ENCODE peak calls at places on chromosomes 4 and X, in six cellular contexts. V is left lung, Z is right atrium auricular region, X is Peyer's patch, B is heart left ventricle, W is fibroblast of lung. O is an unnamed sample.

GRCh38 chr4:51885371-51885770 is 42.4 kb downstream of the DCUN1D4 start:
- DNase-seq in V (no peak), Z (no peak), X (no peak), B (no peak), W (peak; percentile 32), O (peak; percentile 38)

GRCh38 chr4:26590639-26591038 is 6.8 kb downstream of the TBC1D19 start:
- DNase-seq in V (no peak), Z (no peak), X (no peak), B (no peak), W (no peak), O (peak; percentile 44)

GRCh38 chr4:25532579-25532978 is 123.1 kb upstream of the SLC34A2 start:
- DNase-seq in V (no peak), Z (no peak), X (no peak), B (no peak), W (no peak), O (no peak)

GRCh38 chrX:40849906-40850672 is 114.7 kb upstream of the MED14 start:
- DNase-seq in V (no peak), Z (no peak), X (no peak), B (no peak), W (no peak), O (peak; percentile 59)

GRCh38 chrX:16882702-16883486 is 12.7 kb upstream of the RBBP7 start:
- DNase-seq in V (peak; percentile 69), Z (peak; percentile 61), X (peak; percentile 88), B (peak; percentile 65), W (peak; percentile 70), O (peak; percentile 39)

GRCh38 chr4:148737071-148737470 is 294.9 kb upstream of the NR3C2 start:
- DNase-seq in V (no peak), Z (no peak), X (no peak), B (no peak), W (no peak), O (no peak)

GRCh38 chr4:2714071-2714770 is 41.9 kb downstream of the TNIP2 start:
- DNase-seq in V (no peak), Z (no peak), X (no peak), B (peak; percentile 42), W (peak; percentile 53), O (peak; percentile 17)

GRCh38 chrX:42119076-42119475 is 195.7 kb upstream of the CASK start:
- DNase-seq in V (no peak), Z (no peak), X (no peak), B (no peak), W (peak; percentile 48), O (peak; percentile 63)

DNA sequence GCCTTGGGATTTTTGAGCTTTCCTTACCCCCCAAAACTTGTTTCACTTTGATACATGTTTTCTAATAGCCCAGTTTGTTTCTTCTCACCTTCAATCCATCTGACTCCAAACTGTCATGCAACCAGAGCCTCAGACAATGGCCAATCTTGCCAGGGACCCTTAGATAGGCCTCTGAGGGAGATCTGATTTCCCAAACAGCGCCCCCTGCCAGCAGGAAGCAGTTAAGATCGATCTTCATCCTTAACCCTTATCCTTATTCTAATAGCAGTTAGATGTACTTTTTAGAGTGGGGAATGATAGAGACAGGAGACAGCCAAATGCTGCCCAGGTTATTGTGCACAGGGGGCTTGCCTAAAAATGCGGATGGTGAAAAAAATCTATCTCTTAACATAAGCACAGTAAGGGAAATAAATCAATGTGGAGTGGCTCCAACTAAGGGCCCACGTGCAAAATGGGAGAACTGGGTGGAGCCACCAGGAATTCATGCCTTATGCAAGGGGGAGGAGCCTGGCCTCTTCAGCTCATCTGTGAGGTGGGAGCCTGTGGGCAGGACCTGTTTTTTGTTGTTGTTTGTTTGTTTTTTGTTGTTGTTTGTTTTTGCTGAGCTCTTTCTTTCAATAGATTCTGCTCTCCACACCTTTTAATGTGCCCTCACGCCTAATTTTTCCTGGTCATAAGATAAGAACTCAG is 833.6 kb upstream of the AGA start:
- DNase-seq in V (no peak), Z (no peak), X (no peak), B (no peak), W (no peak), O (no peak)
- TF ChIP-seq CTCF in V (no peak), Z (no peak), X (no peak), B (no peak), W (no peak), O (no peak)

DNA sequence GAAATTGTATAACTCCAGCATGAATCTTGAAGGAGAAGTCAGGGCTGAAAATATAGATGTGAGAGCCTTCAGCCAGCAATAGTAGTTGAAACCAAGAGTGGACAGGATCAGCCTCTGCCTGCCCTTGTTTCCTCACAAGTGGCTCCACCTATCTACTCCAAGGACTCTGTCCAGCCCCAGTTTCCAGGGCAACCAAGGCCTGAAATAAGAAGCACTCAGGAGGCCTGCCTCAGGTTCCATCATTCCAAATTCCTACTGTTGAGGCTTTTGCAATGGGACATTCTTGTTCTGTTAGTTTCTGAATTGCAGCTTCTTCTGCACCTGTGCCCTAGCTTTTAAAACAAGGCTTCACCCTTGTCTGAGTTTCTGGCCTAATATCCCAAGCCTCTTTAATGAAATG is 41.6 kb downstream of the TRPC5OS start:
- DNase-seq in V (no peak), Z (no peak), X (no peak), B (no peak), W (no peak), O (no peak)
- H3K4me3 ChIP-seq in V (no peak overlapping the region), Z (no peak overlapping the region), X (no peak overlapping the region), B (no peak overlapping the region), W (no peak overlapping the region), O (no peak overlapping the region)

GRCh38 chrX:107199491-107199890 is 6.7 kb downstream of the NUP62CL start:
- DNase-seq in V (no peak), Z (no peak), X (no peak), B (no peak), W (no peak), O (no peak)

GRCh38 chrX:107197306-107197705 is 8.9 kb downstream of the NUP62CL start:
- DNase-seq in V (no peak), Z (no peak), X (no peak), B (no peak), W (no peak), O (no peak)
- TF ChIP-seq CTCF in V (no peak), Z (no peak), X (no peak), B (no peak), W (no peak), O (no peak)

GRCh38 chrX:48936429-48937064 is 17.7 kb upstream of the PIM2 start:
- DNase-seq in V (no peak), Z (no peak), X (no peak), B (no peak), W (no peak), O (no peak)

GRCh38 chrX:48938721-48939416 is 18.5 kb downstream of the OTUD5 start:
- DNase-seq in V (no peak), Z (no peak), X (peak; percentile 85), B (no peak), W (no peak), O (no peak)

GRCh38 chrX:48940404-48940955 is 16.9 kb downstream of the OTUD5 start:
- DNase-seq in V (no peak), Z (no peak), X (no peak), B (no peak), W (no peak), O (no peak)

GRCh38 chrX:48937065-48937907 is 18.5 kb upstream of the PIM2 start:
- DNase-seq in V (peak; percentile 86), Z (no peak), X (peak; percentile 96), B (peak; percentile 44), W (no peak), O (no peak)

DNA sequence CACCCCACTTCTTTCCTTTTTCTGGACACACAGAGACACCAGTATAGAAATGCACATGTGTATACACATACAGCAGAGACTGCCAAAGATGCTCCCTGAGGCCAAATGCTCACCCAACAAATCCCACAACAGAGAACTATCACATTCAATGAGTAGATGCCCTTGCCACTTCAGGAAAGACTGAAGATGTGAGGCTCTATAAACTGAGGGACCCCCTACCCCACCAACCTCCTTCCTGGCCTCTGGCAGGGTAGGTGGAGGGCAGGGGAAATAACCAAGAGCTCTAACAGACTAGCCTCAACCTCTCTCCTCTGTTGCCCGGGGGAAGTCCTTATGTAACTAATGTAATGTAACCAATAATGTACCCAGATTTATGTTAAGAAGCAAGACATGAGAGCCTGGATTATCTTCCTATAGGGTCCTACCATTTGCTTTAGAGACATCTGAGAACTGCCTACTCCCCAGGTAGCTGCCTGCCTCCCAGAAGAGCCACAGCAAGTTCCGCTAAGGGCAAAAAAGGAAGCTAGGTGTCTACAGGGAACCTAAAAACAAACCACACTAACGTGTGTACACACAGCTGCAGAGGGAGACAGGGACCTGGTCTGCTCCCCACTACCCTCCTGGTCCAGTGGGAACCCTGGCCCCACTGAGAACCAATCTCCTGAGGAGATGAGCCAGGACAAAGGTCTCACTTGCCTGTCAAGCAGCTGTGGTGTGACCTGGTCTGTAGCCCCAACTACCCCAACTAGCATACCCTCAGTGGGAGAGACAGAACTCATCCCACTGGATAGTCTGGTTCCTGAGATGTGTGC is 17.8 kb downstream of the OTUD5 start:
- DNase-seq in V (no peak), Z (no peak), X (peak; percentile 71), B (no peak), W (no peak), O (no peak)
- H3K4me3 ChIP-seq in V (no peak overlapping the region), Z (no peak overlapping the region), X (no peak overlapping the region), B (no peak overlapping the region), W (no peak overlapping the region), O (no peak overlapping the region)

O was measured in AG10803.